ENCODE peak calls at places on chromosomes 3 and 15, in four cellular contexts. S is activated CD8-positive, alpha-beta T cell treated with anti-CD3 and anti-CD28 coated beads, Interleukin-2, amount 10 ng/mL, durations not matched to agents 7 days and 5 days; L is COR-L47; U is fibroblast of mammary gland. C is an unnamed sample.
A peak's percentile ranks its signal among the peaks of the same experiment; 100 is the strongest.

GRCh38 chr15:70308011-70308761 is 210.5 kb upstream of the TLE3 start:
- DNase-seq in U (no peak), S (peak; percentile 65), L (no peak), C (no peak)

GRCh38 chr15:100923902-100924301 is 4.7 kb downstream of the LRRK1 start:
- DNase-seq in U (no peak), S (no peak), L (no peak), C (no peak)

GRCh38 chr15:80667895-80668430 is 27.1 kb upstream of the ABHD17C start:
- DNase-seq in L (no peak), U (no peak), S (no peak), C (no peak)

GRCh38 chr15:49145651-49146609 is 9.5 kb downstream of the COPS2 start:
- DNase-seq in S (peak; percentile 53), U (peak; percentile 75), L (peak; percentile 32), C (no peak)

GRCh38 chr15:33494306-33494705 is 183.5 kb downstream of the RYR3 start:
- DNase-seq in S (no peak), L (no peak), U (no peak), C (no peak)

GRCh38 chr3:125585595-125586223 is 9.6 kb downstream of the OSBPL11 start:
- DNase-seq in L (peak; percentile 63), U (peak; percentile 80), S (peak; percentile 65), C (no peak)

GRCh38 chr15:100385300-100385699 is 43.5 kb upstream of the ADAMTS17 start:
- DNase-seq in L (no peak), U (no peak), S (no peak), C (no peak)

GRCh38 chr15:56805466-56806146 is 72.3 kb upstream of the ZNF280D start:
- DNase-seq in U (peak; percentile 90), S (no peak), L (no peak), C (peak; percentile 26)

GRCh38 chr3:61094608-61095007 is 156.6 kb downstream of the FHIT start:
- DNase-seq in S (no peak), L (no peak), U (no peak), C (no peak)

GRCh38 chr3:4355401-4356224 is 52.4 kb downstream of the SETMAR start:
- DNase-seq in L (no peak), S (no peak), U (no peak), C (no peak)

GRCh38 chr3:138941259-138941885 is 5.6 kb downstream of the FOXL2 start:
- DNase-seq in U (peak; percentile 49), S (no peak), L (peak; percentile 25), C (no peak)

GRCh38 chr3:138009476-138010272 is at the start of gene CLDN18:
- DNase-seq in S (no peak), U (no peak), L (no peak), C (no peak)

GRCh38 chr3:137163958-137164357 is 206.2 kb downstream of the IL20RB start:
- DNase-seq in L (no peak), U (no peak), S (no peak), C (no peak)

GRCh38 chr15:76286231-76286879 is 24.9 kb downstream of the ETFA start:
- DNase-seq in U (peak; percentile 12), S (peak; percentile 60), L (no peak), C (no peak)

GRCh38 chr3:12180218-12180617 is 21.5 kb upstream of the TIMP4 start:
- DNase-seq in L (no peak), S (no peak), U (peak; percentile 71), C (no peak)

GRCh38 chr15:46280753-46281521 is 646.1 kb downstream of the SQOR start:
- DNase-seq in S (no peak), U (no peak), L (peak; percentile 81), C (no peak)

GRCh38 chr3:18745472-18745871 is 320.3 kb upstream of the SATB1 start:
- DNase-seq in U (no peak), S (no peak), L (no peak), C (no peak)

GRCh38 chr15:25368855-25369254 is 70.0 kb downstream of the UBE3A start:
- DNase-seq in U (no peak), L (no peak), S (no peak), C (no peak)

GRCh38 chr3:57164217-57164605 is 942 bp downstream of the IL17RD start:
- DNase-seq in U (peak; percentile 43), S (no peak), L (no peak), C (peak; percentile 15)

GRCh38 chr3:109553573-109554371 is 216.4 kb upstream of the DPPA4 start:
- DNase-seq in S (no peak), L (no peak), U (no peak), C (no peak)

GRCh38 chr3:130671545-130671944 is 75.1 kb downstream of the PIK3R4 start:
- DNase-seq in U (no peak), L (no peak), S (no peak), C (no peak)

GRCh38 chr15:64461577-64462162 is 1.3 kb downstream of the ZNF609 start:
- DNase-seq in U (no peak), L (peak; percentile 60), S (peak; percentile 41), C (peak; percentile 18)

GRCh38 chr3:168249539-168250414 is 154.1 kb upstream of the GOLIM4 start:
- DNase-seq in L (peak; percentile 88), U (peak; percentile 54), S (peak; percentile 45), C (peak; percentile 88)

GRCh38 chr3:19825175-19825574 is 108.8 kb downstream of the EFHB start:
- DNase-seq in S (no peak), L (no peak), U (no peak), C (no peak)

GRCh38 chr15:68432665-68433064 is 702 bp upstream of the ITGA11 start:
- DNase-seq in S (peak; percentile 10), L (no peak), U (no peak), C (no peak)

GRCh38 chr3:132448211-132448961 is 31.1 kb downstream of the DNAJC13 start:
- DNase-seq in U (peak; percentile 32), S (no peak), L (no peak), C (no peak)

GRCh38 chr15:63698731-63699130 is 101.5 kb downstream of the FBXL22 start:
- DNase-seq in S (no peak), L (no peak), U (no peak), C (no peak)

GRCh38 chr3:44981220-44981619 is 5.2 kb downstream of the EXOSC7 start:
- DNase-seq in U (peak; percentile 24), S (no peak), L (no peak), C (no peak)

GRCh38 chr3:170054204-170054603 is 16.4 kb downstream of the GPR160 start:
- DNase-seq in S (peak; percentile 31), U (no peak), L (no peak), C (no peak)

GRCh38 chr3:145578465-145578864 is 582.5 kb downstream of the PLOD2 start:
- DNase-seq in L (no peak), S (no peak), U (no peak), C (no peak)

GRCh38 chr3:64163755-64164148 is 61.5 kb downstream of the PRICKLE2 start:
- DNase-seq in U (peak; percentile 92), L (no peak), S (no peak), C (peak; percentile 22)

GRCh38 chr3:42472555-42472954 is 29.9 kb upstream of the VIPR1 start:
- DNase-seq in L (no peak), S (peak; percentile 9), U (no peak), C (no peak)

GRCh38 chr3:66722675-66723074 is 221.9 kb upstream of the LRIG1 start:
- DNase-seq in L (no peak), S (no peak), U (peak; percentile 86), C (no peak)

GRCh38 chr3:44991326-44991725 is 15.3 kb downstream of the EXOSC7 start:
- DNase-seq in U (no peak), L (no peak), S (peak; percentile 51), C (no peak)

GRCh38 chr3:162777118-162777517 is 1280.5 kb downstream of the OTOL1 start:
- DNase-seq in U (no peak), S (no peak), L (peak; percentile 7), C (no peak)

GRCh38 chr15:31365655-31366127 is 39.1 kb downstream of the KLF13 start:
- DNase-seq in U (peak; percentile 92), S (peak; percentile 91), L (peak; percentile 73), C (peak; percentile 85)

GRCh38 chr15:66603301-66604179 is 37.7 kb upstream of the LCTL start:
- DNase-seq in S (peak; percentile 74), L (peak; percentile 69), U (peak; percentile 55), C (peak; percentile 56)

GRCh38 chr15:37981781-37982180 is 47.3 kb downstream of the TMCO5A start:
- DNase-seq in L (no peak), S (no peak), U (peak; percentile 66), C (no peak)

GRCh38 chr3:149723781-149724180 is 28.5 kb downstream of the COMMD2 start:
- DNase-seq in S (no peak), U (peak; percentile 36), L (no peak), C (no peak)

C was measured in GM06990.